ENCODE peak calls at places on chromosomes 7 and 10, in nine cellular contexts. Y, W, U, K, A, H, X, M and V are unnamed samples.

GRCh38 chr10:22765660-22766547 is 51.5 kb upstream of the PIP4K2A start:
- DNase-seq in X (no peak), M (no peak), Y (peak; percentile 12), H (no peak), W (no peak), A (no peak), U (no peak), K (no peak), V (no peak)

GRCh38 chr10:7260412-7260900 is 150.4 kb downstream of the SFMBT2 start:
- DNase-seq in K (peak; percentile 78), X (peak; percentile 45), W (no peak), H (peak; percentile 18), M (peak; percentile 64), Y (peak; percentile 18), A (peak; percentile 79), U (peak; percentile 19), V (peak; percentile 7)

GRCh38 chr7:16494955-16495719 is 29.6 kb upstream of the SOSTDC1 start:
- DNase-seq in H (no peak), M (no peak), Y (no peak), W (no peak), X (no peak), U (no peak), K (no peak), A (no peak), V (no peak)

GRCh38 chr10:77820349-77820748 is 106.2 kb downstream of the DLG5 start:
- DNase-seq in H (no peak), Y (no peak), X (no peak), K (no peak), M (no peak), U (no peak), W (no peak), A (peak; percentile 11), V (no peak)

GRCh38 chr7:129611246-129612111 is at the start of gene NRF1:
- DNase-seq in X (peak; percentile 87), Y (peak; percentile 65), M (peak; percentile 92), U (peak; percentile 19), H (peak; percentile 95), K (peak; percentile 87), A (peak; percentile 96), W (peak; percentile 96), V (peak; percentile 46)

GRCh38 chr7:127943541-127944521 is 87.4 kb downstream of the LRRC4 start:
- DNase-seq in K (no peak), A (no peak), M (no peak), W (no peak), U (no peak), X (peak; percentile 20), Y (no peak), H (no peak), V (no peak)

GRCh38 chr7:148738737-148739535 is 40.2 kb downstream of the CUL1 start:
- DNase-seq in H (peak; percentile 56), A (no peak), U (no peak), X (peak; percentile 27), K (no peak), W (no peak), Y (no peak), M (no peak), V (no peak)

GRCh38 chr7:37832194-37832593 is 16.2 kb upstream of the NME8 start:
- DNase-seq in W (peak; percentile 78), Y (peak; percentile 32), U (no peak), M (peak; percentile 52), H (peak; percentile 3), X (peak; percentile 11), A (peak; percentile 84), K (peak; percentile 65), V (no peak)

GRCh38 chr10:132141076-132141475 is 45.7 kb upstream of the DPYSL4 start:
- DNase-seq in U (no peak), W (peak; percentile 46), X (no peak), K (no peak), Y (no peak), H (no peak), M (no peak), A (no peak), V (no peak)

GRCh38 chr7:14720792-14721191 is 181.8 kb downstream of the DGKB start:
- DNase-seq in W (no peak), X (no peak), U (no peak), Y (no peak), H (no peak), A (no peak), K (peak; percentile 31), M (peak; percentile 15), V (no peak)

GRCh38 chr10:122393288-122393687 is 18.8 kb downstream of the PLEKHA1 start:
- DNase-seq in K (no peak), A (no peak), Y (no peak), U (no peak), M (no peak), H (no peak), W (no peak), X (no peak), V (no peak)

GRCh38 chr10:124005991-124006392 is 87.4 kb downstream of the CHST15 start:
- DNase-seq in K (no peak), H (no peak), X (peak; percentile 52), W (peak; percentile 35), M (no peak), Y (no peak), A (no peak), U (no peak), V (no peak)

GRCh38 chr7:121766676-121767075 is 106.3 kb upstream of the PTPRZ1 start:
- DNase-seq in Y (no peak), H (no peak), K (no peak), X (no peak), W (no peak), M (no peak), U (no peak), A (no peak), V (no peak)

GRCh38 chr7:121755818-121756501 is 117.0 kb upstream of the PTPRZ1 start:
- DNase-seq in H (no peak), U (no peak), K (no peak), A (no peak), Y (no peak), X (no peak), M (no peak), W (no peak), V (no peak)

DNA sequence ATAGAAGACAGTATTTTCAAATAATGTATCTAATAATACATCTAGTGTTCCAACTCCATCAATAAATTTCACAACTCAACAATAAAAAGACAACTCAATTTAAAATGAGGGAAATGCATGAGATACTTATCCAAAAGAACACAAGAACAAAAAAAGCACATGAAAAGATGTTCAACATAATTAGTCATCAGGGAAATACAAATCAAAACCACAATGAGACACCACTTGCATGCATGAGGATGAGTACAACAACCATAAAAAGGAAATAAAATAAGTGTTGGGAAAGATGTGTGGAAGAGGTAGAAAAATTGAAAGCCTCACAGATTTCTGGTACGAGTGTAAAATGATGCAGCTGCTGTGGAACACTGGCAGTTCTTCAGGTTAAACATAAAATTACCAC is 111.6 kb upstream of the PTPRZ1 start:
- DNase-seq in K (no peak), A (no peak), U (no peak), M (no peak), X (no peak), H (no peak), Y (no peak), W (no peak), V (no peak)
- H3K4me3 ChIP-seq in K (no peak overlapping the region), A (no peak overlapping the region), U (no peak overlapping the region), M (no peak overlapping the region), X (no peak overlapping the region), H (no peak overlapping the region), Y (no peak overlapping the region), W (no peak overlapping the region), V (no peak overlapping the region)

GRCh38 chr10:30041394-30042105 is 17.8 kb downstream of the JCAD start:
- DNase-seq in W (no peak), U (no peak), Y (no peak), M (peak; percentile 96), K (no peak), H (no peak), A (no peak), X (no peak), V (no peak)

GRCh38 chr10:30040597-30040996 is 18.8 kb downstream of the JCAD start:
- DNase-seq in K (no peak), A (no peak), X (no peak), M (no peak), U (no peak), Y (no peak), W (no peak), H (no peak), V (no peak)

GRCh38 chr10:30039988-30040387 is 19.4 kb downstream of the JCAD start:
- DNase-seq in K (no peak), X (no peak), M (peak; percentile 35), Y (no peak), A (no peak), U (no peak), H (no peak), W (no peak), V (no peak)

GRCh38 chr10:30043476-30044270 is 15.7 kb downstream of the JCAD start:
- DNase-seq in K (no peak), X (no peak), W (no peak), Y (no peak), M (peak; percentile 59), U (no peak), A (no peak), H (no peak), V (no peak)

GRCh38 chr10:30042820-30043219 is 16.6 kb downstream of the JCAD start:
- DNase-seq in W (no peak), K (no peak), H (no peak), M (no peak), Y (no peak), U (no peak), X (no peak), A (no peak), V (no peak)
- H3K4me3 ChIP-seq in W (no peak overlapping the region), K (no peak overlapping the region), H (no peak overlapping the region), M (no peak overlapping the region), Y (no peak overlapping the region), U (no peak overlapping the region), X (no peak overlapping the region), A (no peak overlapping the region), V (no peak overlapping the region)

GRCh38 chr10:56623064-56623463 is 262.0 kb upstream of the ZWINT start:
- DNase-seq in W (no peak), A (no peak), H (no peak), Y (no peak), U (no peak), M (no peak), K (no peak), X (no peak), V (no peak)

GRCh38 chr10:56624082-56624481 is 263.0 kb upstream of the ZWINT start:
- DNase-seq in K (no peak), A (no peak), H (no peak), M (no peak), U (no peak), X (no peak), W (no peak), Y (no peak), V (no peak)

GRCh38 chr10:56622335-56622973 is 261.4 kb upstream of the ZWINT start:
- DNase-seq in Y (no peak), U (no peak), W (no peak), A (no peak), M (no peak), X (no peak), H (no peak), K (no peak), V (no peak)
- H3K4me3 ChIP-seq in Y (no peak overlapping the region), U (no peak overlapping the region), W (peak overlapping the region; percentile 29), A (no peak overlapping the region), M (no peak overlapping the region), X (no peak overlapping the region), H (peak overlapping the region; percentile 51), K (no peak overlapping the region), V (no peak overlapping the region)

DNA sequence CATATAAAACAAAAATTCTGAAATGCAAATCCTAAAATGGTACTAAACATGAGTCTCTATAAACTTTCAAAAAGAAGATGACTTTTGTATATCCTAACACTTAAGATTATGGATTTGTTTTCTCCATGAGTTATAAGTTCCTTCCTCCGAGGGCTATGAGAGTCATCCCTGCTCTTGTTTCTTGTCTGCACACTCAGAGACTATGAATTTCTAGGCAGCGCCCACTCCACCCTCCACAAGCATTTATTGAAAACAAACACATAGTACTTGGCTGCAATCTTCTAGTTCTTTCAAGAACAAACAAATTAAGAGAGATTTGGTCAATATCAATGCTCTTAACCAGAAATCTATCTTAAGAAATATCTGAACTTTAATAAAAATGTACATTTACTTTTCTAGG is 211.7 kb downstream of the DKK1 start:
- DNase-seq in K (no peak), W (no peak), Y (no peak), A (no peak), H (peak; percentile 76), X (peak; percentile 69), U (peak; percentile 42), M (peak; percentile 29), V (no peak)
- H3K4me3 ChIP-seq in K (no peak overlapping the region), W (no peak overlapping the region), Y (no peak overlapping the region), A (no peak overlapping the region), H (no peak overlapping the region), X (no peak overlapping the region), U (no peak overlapping the region), M (no peak overlapping the region), V (no peak overlapping the region)